ENCODE peak calls at places on chromosomes 3 and 15, in five cellular contexts. M, N, V, W and K are unnamed samples.

GRCh38 chr3:96813134-96813819 is 1.1 kb upstream of the EPHA6 start:
- DNase-seq in M (peak), N (no peak), V (peak), W (peak), K (peak)

GRCh38 chr3:71511037-71511436 is 72.5 kb downstream of the FOXP1 start:
- DNase-seq in M (no peak), N (no peak), V (no peak), W (no peak), K (peak)

GRCh38 chr3:169498336-169498735 is 165.2 kb downstream of the MECOM start:
- DNase-seq in M (no peak), N (no peak), V (no peak), W (no peak), K (peak)

GRCh38 chr15:31328999-31329639 is 2.5 kb downstream of the KLF13 start:
- DNase-seq in M (no peak), N (no peak), V (no peak), W (peak), K (no peak)

GRCh38 chr3:120101624-120102023 is 7.4 kb upstream of the GSK3B start:
- DNase-seq in M (no peak), N (no peak), V (no peak), W (no peak), K (no peak)

GRCh38 chr3:111519193-111519592 is 22.8 kb upstream of the CD96 start:
- DNase-seq in M (no peak), N (no peak), V (peak), W (no peak), K (no peak)

GRCh38 chr3:185347392-185347791 is 15.5 kb upstream of the MAP3K13 start:
- DNase-seq in M (no peak), N (no peak), V (no peak), W (no peak), K (no peak)

GRCh38 chr3:113266738-113267137 is 55.4 kb downstream of the BOC start:
- DNase-seq in M (no peak), N (no peak), V (no peak), W (no peak), K (no peak)

GRCh38 chr3:142987080-142987700 is 14.2 kb upstream of the U2SURP start:
- DNase-seq in M (no peak), N (no peak), V (no peak), W (no peak), K (peak)

GRCh38 chr3:173586176-173586575 is 188.6 kb downstream of the NLGN1 start:
- DNase-seq in M (no peak), N (no peak), V (no peak), W (no peak), K (no peak)

GRCh38 chr3:136914739-136915138 is 43.0 kb upstream of the IL20RB start:
- DNase-seq in M (no peak), N (no peak), V (no peak), W (no peak), K (no peak)

GRCh38 chr15:40343512-40343911 is 2.8 kb upstream of the CCDC9B start:
- DNase-seq in M (no peak), N (no peak), V (no peak), W (no peak), K (peak)

GRCh38 chr15:67444100-67444499 is 76.8 kb upstream of the C15orf61 start:
- DNase-seq in M (no peak), N (no peak), V (no peak), W (no peak), K (no peak)

GRCh38 chr3:195931582-195932273 is 23.4 kb upstream of the TNK2 start:
- DNase-seq in M (no peak), N (peak), V (no peak), W (peak), K (no peak)